ENCODE peak calls at places on chromosome 18, in ten cellular contexts. One of them, this sample, is unnamed. For H3K27me3, the result is how much of the 10 kb centered on the place peaks cover.

GRCh38 chr18:7071600-7071999 is 46.0 kb downstream of the LAMA1 start:
- DNase-seq in tibial artery: no peak
- DNase-seq in CD4-positive, alpha-beta T cell: no peak
- DNase-seq in CD4-positive, CD25-positive, alpha-beta regulatory T cell: no peak
- DNase-seq in H7: no peak
- DNase-seq in SJCRH30: no peak
- DNase-seq in kidney epithelial cell: no peak
- DNase-seq in IMR-90: no peak
- DNase-seq in effector memory CD4-positive, alpha-beta T cell: no peak
- DNase-seq in esophagus squamous epithelium: no peak
- DNase-seq in this sample: no peak

GRCh38 chr18:70296289-70296688 is 7.4 kb downstream of the SOCS6 start:
- DNase-seq in effector memory CD4-positive, alpha-beta T cell: no peak
- DNase-seq in IMR-90: no peak
- DNase-seq in kidney epithelial cell: no peak
- DNase-seq in CD4-positive, alpha-beta T cell: no peak
- DNase-seq in SJCRH30: no peak
- DNase-seq in tibial artery: no peak
- DNase-seq in esophagus squamous epithelium: no peak
- DNase-seq in CD4-positive, CD25-positive, alpha-beta regulatory T cell: no peak
- DNase-seq in H7: no peak
- DNase-seq in this sample: no peak

GRCh38 chr18:62282188-62282629 is 42.9 kb upstream of the TNFRSF11A start:
- DNase-seq in tibial artery: no peak
- DNase-seq in esophagus squamous epithelium: no peak
- DNase-seq in CD4-positive, CD25-positive, alpha-beta regulatory T cell: no peak
- DNase-seq in IMR-90: peak
- DNase-seq in CD4-positive, alpha-beta T cell: no peak
- DNase-seq in SJCRH30: no peak
- DNase-seq in effector memory CD4-positive, alpha-beta T cell: no peak
- DNase-seq in kidney epithelial cell: no peak
- DNase-seq in H7: no peak
- DNase-seq in this sample: no peak

GRCh38 chr18:53509886-53510285 is 714.6 kb downstream of the MBD2 start:
- DNase-seq in effector memory CD4-positive, alpha-beta T cell: no peak
- DNase-seq in CD4-positive, alpha-beta T cell: no peak
- DNase-seq in IMR-90: no peak
- DNase-seq in kidney epithelial cell: no peak
- DNase-seq in tibial artery: no peak
- DNase-seq in H7: no peak
- DNase-seq in SJCRH30: no peak
- DNase-seq in CD4-positive, CD25-positive, alpha-beta regulatory T cell: no peak
- DNase-seq in esophagus squamous epithelium: no peak
- DNase-seq in this sample: no peak

GRCh38 chr18:23380817-23381216 is 72.3 kb upstream of the RIOK3 start:
- DNase-seq in H7: no peak
- DNase-seq in SJCRH30: no peak
- DNase-seq in esophagus squamous epithelium: no peak
- DNase-seq in CD4-positive, CD25-positive, alpha-beta regulatory T cell: no peak
- DNase-seq in tibial artery: no peak
- DNase-seq in kidney epithelial cell: no peak
- DNase-seq in IMR-90: peak
- DNase-seq in effector memory CD4-positive, alpha-beta T cell: no peak
- DNase-seq in CD4-positive, alpha-beta T cell: no peak
- DNase-seq in this sample: no peak

GRCh38 chr18:35176925-35177324 is 63.9 kb upstream of the ZNF397 start:
- DNase-seq in tibial artery: no peak
- DNase-seq in IMR-90: no peak
- DNase-seq in esophagus squamous epithelium: no peak
- DNase-seq in SJCRH30: no peak
- DNase-seq in H7: no peak
- DNase-seq in CD4-positive, CD25-positive, alpha-beta regulatory T cell: no peak
- DNase-seq in effector memory CD4-positive, alpha-beta T cell: no peak
- DNase-seq in kidney epithelial cell: no peak
- DNase-seq in CD4-positive, alpha-beta T cell: no peak
- DNase-seq in this sample: no peak

GRCh38 chr18:58300867-58301266 is 256.8 kb downstream of the NEDD4L start:
- DNase-seq in IMR-90: peak
- DNase-seq in CD4-positive, alpha-beta T cell: no peak
- DNase-seq in CD4-positive, CD25-positive, alpha-beta regulatory T cell: no peak
- DNase-seq in tibial artery: no peak
- DNase-seq in esophagus squamous epithelium: no peak
- DNase-seq in kidney epithelial cell: no peak
- DNase-seq in effector memory CD4-positive, alpha-beta T cell: no peak
- DNase-seq in H7: no peak
- DNase-seq in SJCRH30: no peak
- DNase-seq in this sample: no peak

GRCh38 chr18:23071285-23071684 is 64.0 kb upstream of the CABLES1 start:
- DNase-seq in kidney epithelial cell: no peak
- DNase-seq in IMR-90: peak
- DNase-seq in tibial artery: peak
- DNase-seq in CD4-positive, CD25-positive, alpha-beta regulatory T cell: peak
- DNase-seq in H7: no peak
- DNase-seq in esophagus squamous epithelium: peak
- DNase-seq in CD4-positive, alpha-beta T cell: peak
- DNase-seq in effector memory CD4-positive, alpha-beta T cell: peak
- DNase-seq in SJCRH30: no peak
- DNase-seq in this sample: no peak

GRCh38 chr18:59878644-59879043 is 21.2 kb upstream of the PMAIP1 start:
- DNase-seq in SJCRH30: no peak
- DNase-seq in CD4-positive, CD25-positive, alpha-beta regulatory T cell: no peak
- DNase-seq in effector memory CD4-positive, alpha-beta T cell: no peak
- DNase-seq in CD4-positive, alpha-beta T cell: no peak
- DNase-seq in esophagus squamous epithelium: no peak
- DNase-seq in kidney epithelial cell: no peak
- DNase-seq in IMR-90: peak
- DNase-seq in H7: no peak
- DNase-seq in tibial artery: no peak
- DNase-seq in this sample: no peak

DNA sequence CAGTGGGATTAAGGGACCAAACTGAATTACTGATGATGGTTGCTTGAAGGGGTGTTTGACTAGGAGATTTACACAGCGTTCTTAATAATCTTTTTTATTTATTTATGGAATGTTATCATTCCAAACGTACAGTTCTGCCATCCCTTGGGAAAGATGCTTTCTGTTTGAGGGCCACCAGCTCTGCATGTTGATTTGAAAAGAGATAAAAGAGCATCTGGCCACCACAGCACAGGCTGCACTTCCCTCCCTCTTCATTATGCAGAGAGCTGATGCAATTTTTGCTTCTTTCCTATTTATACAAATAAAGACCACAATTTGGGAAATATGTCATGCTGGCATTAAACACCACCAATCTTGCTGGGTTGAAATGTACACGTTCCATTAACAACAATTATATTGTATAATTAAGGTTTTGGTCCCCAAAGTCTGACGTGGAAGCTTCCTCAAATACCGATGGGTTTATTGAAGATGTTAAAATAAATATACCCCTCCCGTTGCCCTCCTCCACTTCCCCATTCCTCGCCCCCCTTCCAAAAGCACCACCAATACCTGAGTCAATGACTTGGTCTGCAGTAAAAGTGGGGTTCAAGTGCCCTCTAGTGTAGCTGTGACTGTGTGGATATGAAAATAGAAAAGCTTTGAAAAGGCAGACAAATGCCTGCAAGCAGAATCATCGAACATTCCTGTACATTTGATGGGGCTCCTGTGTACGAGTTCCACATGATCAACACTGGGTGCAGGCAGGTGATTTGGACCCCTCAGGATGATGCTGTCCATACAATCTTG is 211.9 kb downstream of the HRH4 start:
- DNase-seq in CD4-positive, alpha-beta T cell: no peak
- DNase-seq in CD4-positive, CD25-positive, alpha-beta regulatory T cell: no peak
- DNase-seq in effector memory CD4-positive, alpha-beta T cell: no peak
- DNase-seq in esophagus squamous epithelium: no peak
- DNase-seq in tibial artery: no peak
- DNase-seq in IMR-90: peak
- DNase-seq in H7: no peak
- DNase-seq in kidney epithelial cell: no peak
- DNase-seq in SJCRH30: no peak
- DNase-seq in this sample: no peak
- H3K27me3 ChIP-seq in CD4-positive, alpha-beta T cell: under half
- H3K27me3 ChIP-seq in CD4-positive, CD25-positive, alpha-beta regulatory T cell: under half
- H3K27me3 ChIP-seq in effector memory CD4-positive, alpha-beta T cell: under half
- H3K27me3 ChIP-seq in esophagus squamous epithelium: under half
- H3K27me3 ChIP-seq in tibial artery: under half
- H3K27me3 ChIP-seq in IMR-90: under half
- H3K27me3 ChIP-seq in H7: under half
- H3K27me3 ChIP-seq in kidney epithelial cell: under half
- H3K27me3 ChIP-seq in SJCRH30: under half
- H3K27me3 ChIP-seq in this sample: under half

DNA sequence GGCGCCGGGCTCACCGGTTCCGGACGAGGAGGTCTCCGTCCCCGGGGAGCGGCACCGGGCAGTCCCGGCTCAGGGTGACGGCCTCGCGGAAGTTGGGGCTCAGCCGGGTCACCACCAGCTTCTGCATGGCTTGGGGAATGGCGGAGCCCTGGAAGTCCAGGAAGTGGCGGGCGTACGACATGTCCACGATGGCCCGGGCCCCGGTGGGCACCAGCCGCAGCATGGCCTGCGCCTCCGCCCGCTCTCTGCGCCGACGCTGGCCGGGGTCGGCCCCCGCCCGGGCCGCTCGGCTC is 157 bp downstream of the PTGR3 start:
- DNase-seq in SJCRH30: no peak
- DNase-seq in CD4-positive, alpha-beta T cell: no peak
- DNase-seq in kidney epithelial cell: no peak
- DNase-seq in IMR-90: no peak
- DNase-seq in H7: no peak
- DNase-seq in CD4-positive, CD25-positive, alpha-beta regulatory T cell: no peak
- DNase-seq in tibial artery: peak
- DNase-seq in effector memory CD4-positive, alpha-beta T cell: no peak
- DNase-seq in esophagus squamous epithelium: no peak
- DNase-seq in this sample: no peak
- H3K27me3 ChIP-seq in SJCRH30: under half
- H3K27me3 ChIP-seq in CD4-positive, alpha-beta T cell: under half
- H3K27me3 ChIP-seq in kidney epithelial cell: under half
- H3K27me3 ChIP-seq in IMR-90: under half
- H3K27me3 ChIP-seq in H7: half or more
- H3K27me3 ChIP-seq in CD4-positive, CD25-positive, alpha-beta regulatory T cell: under half
- H3K27me3 ChIP-seq in tibial artery: under half
- H3K27me3 ChIP-seq in effector memory CD4-positive, alpha-beta T cell: under half
- H3K27me3 ChIP-seq in esophagus squamous epithelium: under half
- H3K27me3 ChIP-seq in this sample: under half

DNA sequence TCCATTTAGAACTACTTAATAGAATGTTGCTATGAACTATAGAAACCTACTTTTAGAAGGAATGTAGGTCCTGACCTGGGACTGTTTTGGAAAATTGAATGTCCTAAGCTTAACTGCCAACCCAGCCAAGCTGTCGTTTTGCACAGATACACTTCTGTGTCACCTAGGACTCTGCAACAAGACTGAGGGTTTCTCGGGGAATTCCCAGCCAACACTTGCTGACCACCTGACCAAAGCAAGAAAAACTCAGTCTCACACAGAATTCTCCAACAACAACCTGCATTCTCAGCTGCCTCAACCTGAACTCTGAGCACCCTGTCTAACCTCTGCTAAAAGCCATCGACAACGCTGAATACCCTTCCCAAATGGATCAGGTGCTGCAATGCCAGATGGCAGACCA is 128.2 kb downstream of the SS18 start:
- DNase-seq in kidney epithelial cell: no peak
- DNase-seq in CD4-positive, CD25-positive, alpha-beta regulatory T cell: no peak
- DNase-seq in IMR-90: no peak
- DNase-seq in CD4-positive, alpha-beta T cell: no peak
- DNase-seq in H7: no peak
- DNase-seq in SJCRH30: no peak
- DNase-seq in esophagus squamous epithelium: no peak
- DNase-seq in tibial artery: no peak
- DNase-seq in effector memory CD4-positive, alpha-beta T cell: no peak
- DNase-seq in this sample: no peak
- H3K27me3 ChIP-seq in kidney epithelial cell: under half
- H3K27me3 ChIP-seq in CD4-positive, CD25-positive, alpha-beta regulatory T cell: under half
- H3K27me3 ChIP-seq in IMR-90: under half
- H3K27me3 ChIP-seq in CD4-positive, alpha-beta T cell: under half
- H3K27me3 ChIP-seq in H7: under half
- H3K27me3 ChIP-seq in SJCRH30: under half
- H3K27me3 ChIP-seq in esophagus squamous epithelium: under half
- H3K27me3 ChIP-seq in tibial artery: under half
- H3K27me3 ChIP-seq in effector memory CD4-positive, alpha-beta T cell: under half
- H3K27me3 ChIP-seq in this sample: under half

GRCh38 chr18:74455386-74455785 is 1.7 kb downstream of the DIPK1C start:
- DNase-seq in effector memory CD4-positive, alpha-beta T cell: no peak
- DNase-seq in CD4-positive, alpha-beta T cell: no peak
- DNase-seq in CD4-positive, CD25-positive, alpha-beta regulatory T cell: no peak
- DNase-seq in tibial artery: no peak
- DNase-seq in SJCRH30: no peak
- DNase-seq in kidney epithelial cell: no peak
- DNase-seq in IMR-90: no peak
- DNase-seq in esophagus squamous epithelium: no peak
- DNase-seq in H7: no peak
- DNase-seq in this sample: no peak

GRCh38 chr18:74457743-74458465 is 796 bp upstream of the DIPK1C start:
- DNase-seq in CD4-positive, alpha-beta T cell: no peak
- DNase-seq in SJCRH30: no peak
- DNase-seq in kidney epithelial cell: no peak
- DNase-seq in effector memory CD4-positive, alpha-beta T cell: no peak
- DNase-seq in H7: no peak
- DNase-seq in CD4-positive, CD25-positive, alpha-beta regulatory T cell: no peak
- DNase-seq in esophagus squamous epithelium: no peak
- DNase-seq in IMR-90: no peak
- DNase-seq in tibial artery: no peak
- DNase-seq in this sample: no peak

GRCh38 chr18:74456409-74457042 is 582 bp downstream of the DIPK1C start:
- DNase-seq in kidney epithelial cell: no peak
- DNase-seq in esophagus squamous epithelium: no peak
- DNase-seq in CD4-positive, CD25-positive, alpha-beta regulatory T cell: no peak
- DNase-seq in SJCRH30: no peak
- DNase-seq in effector memory CD4-positive, alpha-beta T cell: no peak
- DNase-seq in CD4-positive, alpha-beta T cell: no peak
- DNase-seq in IMR-90: no peak
- DNase-seq in H7: peak
- DNase-seq in tibial artery: no peak
- DNase-seq in this sample: no peak

GRCh38 chr18:74456017-74456408 is 1.1 kb downstream of the DIPK1C start:
- DNase-seq in SJCRH30: no peak
- DNase-seq in IMR-90: no peak
- DNase-seq in effector memory CD4-positive, alpha-beta T cell: no peak
- DNase-seq in kidney epithelial cell: no peak
- DNase-seq in esophagus squamous epithelium: no peak
- DNase-seq in H7: no peak
- DNase-seq in tibial artery: no peak
- DNase-seq in CD4-positive, alpha-beta T cell: no peak
- DNase-seq in CD4-positive, CD25-positive, alpha-beta regulatory T cell: no peak
- DNase-seq in this sample: no peak

DNA sequence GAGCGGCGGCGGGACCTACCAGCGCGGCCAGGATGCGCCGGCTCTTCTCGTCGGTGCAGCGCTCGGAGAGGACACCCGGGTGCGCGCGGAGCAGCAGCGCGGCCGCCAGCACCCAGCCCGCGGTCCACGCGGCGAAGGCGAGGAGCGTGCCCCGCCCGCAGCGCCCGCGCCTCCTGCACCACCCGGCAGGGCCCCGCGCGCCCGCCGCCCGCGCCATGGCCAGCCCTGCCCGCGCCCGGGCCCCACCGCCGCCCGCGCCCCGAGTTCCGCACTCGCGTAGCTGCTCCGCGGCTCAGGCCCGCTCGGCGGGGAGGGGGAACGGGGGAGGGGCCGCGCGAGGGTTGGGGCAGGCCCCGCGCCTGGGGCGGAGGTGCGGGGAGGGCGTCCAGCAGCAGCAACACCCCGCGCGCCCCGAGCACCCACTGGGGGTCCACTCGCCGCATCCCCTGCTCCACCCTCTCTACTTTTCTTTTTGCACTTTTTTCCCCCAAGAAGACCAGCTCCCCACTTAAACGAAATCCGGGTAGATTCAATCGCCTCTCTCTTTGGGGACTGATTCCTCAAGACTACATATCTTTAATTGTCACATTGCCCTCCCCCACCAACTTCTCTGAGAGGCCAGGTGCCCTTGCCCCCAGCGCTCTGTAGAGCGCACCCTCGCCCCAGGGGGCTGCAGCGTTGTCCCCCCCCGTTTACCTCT is at the start of gene DIPK1C:
- DNase-seq in SJCRH30: no peak
- DNase-seq in CD4-positive, alpha-beta T cell: no peak
- DNase-seq in tibial artery: no peak
- DNase-seq in CD4-positive, CD25-positive, alpha-beta regulatory T cell: no peak
- DNase-seq in esophagus squamous epithelium: no peak
- DNase-seq in H7: peak
- DNase-seq in kidney epithelial cell: no peak
- DNase-seq in IMR-90: no peak
- DNase-seq in effector memory CD4-positive, alpha-beta T cell: no peak
- DNase-seq in this sample: no peak
- H3K27me3 ChIP-seq in SJCRH30: under half
- H3K27me3 ChIP-seq in CD4-positive, alpha-beta T cell: under half
- H3K27me3 ChIP-seq in tibial artery: under half
- H3K27me3 ChIP-seq in CD4-positive, CD25-positive, alpha-beta regulatory T cell: under half
- H3K27me3 ChIP-seq in esophagus squamous epithelium: under half
- H3K27me3 ChIP-seq in H7: under half
- H3K27me3 ChIP-seq in kidney epithelial cell: under half
- H3K27me3 ChIP-seq in IMR-90: half or more
- H3K27me3 ChIP-seq in effector memory CD4-positive, alpha-beta T cell: under half
- H3K27me3 ChIP-seq in this sample: under half

This sample was measured in uterus.